ENCODE peak calls at places on chromosomes 13 and 19, in nine cellular contexts. H, X, Z, O, J, T, L, D and U are unnamed samples.

GRCh38 chr13:46575843-46576242 is 22.9 kb downstream of the LRCH1 start:
- DNase-seq in O (no peak), D (no peak), H (no peak), T (no peak), L (peak), Z (no peak), J (no peak), X (no peak), U (no peak)

GRCh38 chr19:12648088-12648487 is 18.5 kb downstream of the MAN2B1 start:
- DNase-seq in H (no peak), L (no peak), T (no peak), X (no peak), J (no peak), D (no peak), O (peak), Z (peak), U (no peak)

GRCh38 chr19:8148088-8148409 is 1.3 kb downstream of the FBN3 start:
- DNase-seq in Z (no peak), O (no peak), T (no peak), H (no peak), L (no peak), J (no peak), D (no peak), X (no peak), U (no peak)

GRCh38 chr13:50410921-50411712 is 395.9 kb downstream of the KCNRG start:
- DNase-seq in X (no peak), D (no peak), J (no peak), Z (no peak), L (peak), O (no peak), T (no peak), H (no peak), U (no peak)

GRCh38 chr13:24254151-24254810 is 55.1 kb upstream of the C1QTNF9 start:
- DNase-seq in X (peak), Z (no peak), O (no peak), D (no peak), H (no peak), L (peak), J (no peak), T (no peak), U (peak)

GRCh38 chr13:50693755-50694154 is 149.7 kb downstream of the DLEU7 start:
- DNase-seq in H (no peak), Z (no peak), D (peak), T (no peak), O (no peak), L (peak), X (no peak), J (no peak), U (no peak)

GRCh38 chr13:39943711-39944110 is 288.2 kb downstream of the COG6 start:
- DNase-seq in X (no peak), H (no peak), J (no peak), L (no peak), D (no peak), T (no peak), Z (no peak), O (no peak), U (no peak)

GRCh38 chr19:3148503-3148902 is 12.7 kb downstream of the GNA15 start:
- DNase-seq in T (no peak), Z (no peak), L (no peak), O (no peak), D (no peak), X (no peak), H (no peak), J (no peak), U (no peak)

DNA sequence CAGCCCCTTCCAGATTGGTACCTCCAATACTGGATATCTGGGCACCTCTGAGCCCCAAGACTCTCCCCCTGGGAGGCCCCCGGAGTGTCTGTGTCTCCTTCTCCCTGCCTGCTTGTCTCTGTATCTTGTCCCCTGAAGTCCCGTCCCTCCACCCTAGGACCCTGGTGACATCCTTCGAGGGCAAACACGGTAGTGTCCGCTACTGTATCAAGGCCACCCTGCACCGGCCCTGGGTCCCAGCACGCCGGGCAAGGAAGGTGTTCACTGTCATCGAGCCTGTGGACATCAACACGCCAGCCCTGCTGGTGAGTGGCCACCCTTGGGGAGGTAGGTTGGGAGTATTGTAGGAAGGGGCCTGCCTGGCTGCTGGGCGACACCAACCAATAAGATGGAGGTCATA is 844 bp downstream of the ARRDC2 start:
- DNase-seq in D (no peak), L (no peak), X (no peak), T (no peak), J (no peak), Z (no peak), O (no peak), H (no peak), U (no peak)
- H3K4me3 ChIP-seq in D (peak), L (no peak), X (no peak), T (no peak), J (no peak), Z (peak), O (peak), H (no peak), U (peak)

DNA sequence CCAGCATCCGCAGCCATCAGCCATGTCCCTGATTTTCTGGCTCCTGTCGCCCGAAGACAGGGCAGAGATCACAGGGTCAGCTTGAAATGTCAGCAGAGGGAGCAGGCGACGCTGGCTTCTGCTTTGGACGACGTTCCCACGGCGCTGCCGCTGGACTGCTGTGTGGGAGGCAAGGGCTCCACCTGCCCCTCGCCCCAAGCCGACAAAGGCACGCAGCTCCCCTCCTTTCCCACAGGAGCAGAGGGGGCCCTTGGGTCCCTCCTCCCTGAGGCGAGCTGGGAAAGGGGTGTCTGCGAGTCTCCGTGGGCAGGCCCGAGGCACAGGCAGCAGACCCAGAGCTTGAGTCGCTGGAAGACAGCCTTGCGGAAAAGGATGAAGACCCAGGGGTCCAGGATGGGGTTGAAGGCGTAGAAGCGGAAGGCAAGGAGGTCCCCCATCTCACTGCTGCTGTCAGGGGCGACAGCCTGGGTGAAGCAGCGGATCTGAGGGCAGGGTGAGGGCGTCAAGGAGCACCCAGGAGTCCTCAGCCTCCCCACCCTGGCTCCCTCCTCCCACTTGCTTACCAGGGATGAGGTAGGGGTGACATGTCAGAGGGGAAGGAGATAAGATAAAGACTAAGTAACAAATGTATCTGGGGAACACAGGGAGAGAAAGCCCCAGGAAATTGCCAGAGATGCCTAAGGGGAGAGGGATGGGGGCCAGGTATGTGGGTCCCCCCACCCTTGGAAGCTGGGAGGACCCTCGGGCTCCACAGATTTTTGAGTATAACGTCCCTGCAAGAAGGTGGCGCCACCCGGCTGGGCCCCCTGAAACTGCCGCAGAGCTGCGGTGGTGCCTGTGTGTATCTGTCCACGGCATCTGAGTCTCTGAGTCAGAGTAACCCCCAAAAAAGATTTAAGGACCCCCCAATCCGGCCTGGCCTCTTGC is 3.4 kb downstream of the PTGIR start:
- DNase-seq in T (no peak), H (no peak), X (no peak), O (no peak), L (no peak), Z (no peak), J (no peak), D (no peak), U (no peak)
- H3K4me3 ChIP-seq in T (no peak), H (no peak), X (no peak), O (no peak), L (no peak), Z (no peak), J (peak), D (peak), U (no peak)

DNA sequence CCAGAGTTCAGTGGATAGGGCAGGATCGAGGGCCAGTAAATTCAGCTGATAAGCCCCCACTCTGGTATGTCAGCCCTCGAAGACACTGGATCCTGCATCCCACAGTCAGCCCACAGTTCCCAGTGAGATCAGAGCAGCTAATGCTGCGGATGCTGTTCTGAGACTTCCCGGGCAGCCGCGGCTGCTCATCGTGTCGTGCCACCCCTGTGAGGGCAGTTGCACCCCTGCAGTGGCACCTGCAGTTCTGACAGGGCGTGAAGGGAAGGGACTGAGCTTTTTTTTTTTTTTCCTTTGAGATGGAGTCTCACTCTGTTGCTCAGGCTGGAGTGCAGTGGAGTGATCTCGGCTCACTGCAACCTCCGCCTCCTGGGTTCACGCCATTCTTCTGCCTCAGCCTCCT is 7.5 kb upstream of the EPN1 start:
- DNase-seq in X (no peak), O (no peak), L (no peak), H (no peak), J (no peak), T (no peak), Z (no peak), D (no peak), U (no peak)
- H3K4me3 ChIP-seq in X (no peak), O (no peak), L (no peak), H (no peak), J (no peak), T (no peak), Z (no peak), D (no peak), U (no peak)

GRCh38 chr13:99624936-99625540 is 123.8 kb downstream of the TM9SF2 start:
- DNase-seq in X (no peak), D (no peak), O (no peak), T (no peak), J (no peak), Z (no peak), H (no peak), L (no peak), U (no peak)

GRCh38 chr13:99628442-99628841 is 127.2 kb downstream of the TM9SF2 start:
- DNase-seq in L (no peak), D (no peak), T (no peak), O (no peak), Z (no peak), J (no peak), X (no peak), H (no peak), U (no peak)

GRCh38 chr13:99626461-99627082 is 125.3 kb downstream of the TM9SF2 start:
- DNase-seq in J (no peak), O (peak), T (no peak), D (no peak), Z (no peak), L (peak), H (no peak), X (no peak), U (no peak)

GRCh38 chr13:99630269-99630898 is 129.1 kb downstream of the TM9SF2 start:
- DNase-seq in H (no peak), D (no peak), Z (no peak), X (no peak), O (no peak), T (no peak), J (no peak), L (no peak), U (no peak)

GRCh38 chr13:99629641-99630040 is 128.4 kb downstream of the TM9SF2 start:
- DNase-seq in H (no peak), Z (no peak), O (no peak), X (no peak), L (no peak), D (no peak), J (no peak), T (no peak), U (no peak)
- H3K4me3 ChIP-seq in H (no peak), Z (no peak), O (no peak), X (no peak), L (no peak), D (no peak), J (no peak), T (no peak), U (no peak)

GRCh38 chr13:97124237-97124636 is 97.9 kb upstream of the MBNL2 start:
- DNase-seq in D (no peak), T (no peak), H (no peak), O (no peak), J (no peak), L (no peak), X (no peak), Z (no peak), U (no peak)
- H3K4me3 ChIP-seq in D (no peak), T (no peak), H (no peak), O (no peak), J (no peak), L (no peak), X (no peak), Z (no peak), U (no peak)

GRCh38 chr19:51539821-51540366 is 8.4 kb upstream of the SIGLEC6 start:
- DNase-seq in T (no peak), H (no peak), X (no peak), L (no peak), J (no peak), O (no peak), D (no peak), Z (no peak), U (no peak)
- H3K4me3 ChIP-seq in T (no peak), H (no peak), X (no peak), L (no peak), J (no peak), O (no peak), D (no peak), Z (no peak), U (no peak)

GRCh38 chr13:30074955-30075614 is 224.7 kb upstream of the UBL3 start:
- DNase-seq in T (no peak), H (no peak), L (no peak), J (no peak), O (no peak), Z (no peak), X (no peak), D (no peak), U (no peak)
- H3K4me3 ChIP-seq in T (no peak), H (no peak), L (no peak), J (no peak), O (no peak), Z (no peak), X (no peak), D (no peak), U (no peak)

GRCh38 chr19:15149704-15150103 is 42.5 kb downstream of the SYDE1 start:
- DNase-seq in H (no peak), D (no peak), T (no peak), X (no peak), J (no peak), L (no peak), O (no peak), Z (no peak), U (no peak)
- H3K4me3 ChIP-seq in H (no peak), D (no peak), T (no peak), X (no peak), J (no peak), L (no peak), O (no peak), Z (no peak), U (no peak)

DNA sequence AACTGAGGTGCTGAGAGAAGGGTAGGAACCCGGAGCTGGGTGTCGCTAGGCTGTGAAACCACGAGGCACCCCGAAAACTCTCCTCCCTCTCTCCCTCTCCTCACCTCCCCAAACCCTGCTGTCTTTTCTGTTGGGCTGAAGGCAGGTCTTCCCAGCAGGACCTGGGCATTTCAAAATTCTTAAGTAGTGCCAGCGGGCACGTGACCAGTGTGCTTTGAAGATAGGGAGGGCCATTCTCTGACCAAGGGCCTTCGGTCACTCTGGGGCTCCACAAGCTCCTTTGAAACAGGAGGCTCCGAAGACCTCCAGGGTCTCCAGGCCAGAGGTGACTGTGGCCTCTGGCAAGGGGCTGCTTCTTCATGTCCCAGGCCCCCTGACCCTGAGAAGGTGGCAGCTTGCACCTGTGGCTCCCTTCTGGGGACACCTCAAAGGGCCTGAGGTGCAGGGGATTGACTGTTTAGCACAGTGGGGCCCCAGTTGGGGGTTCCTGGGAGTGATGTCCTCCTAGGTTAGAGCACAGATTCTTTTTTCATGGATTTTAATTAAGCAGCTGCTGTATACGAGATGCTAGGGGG is 48.3 kb downstream of the DNM2 start:
- DNase-seq in D (no peak), T (no peak), X (no peak), O (no peak), Z (no peak), L (no peak), H (no peak), J (no peak), U (no peak)
- H3K4me3 ChIP-seq in D (no peak), T (no peak), X (no peak), O (no peak), Z (no peak), L (no peak), H (no peak), J (no peak), U (no peak)